ENCODE peak calls at places on chromosomes 4 and X, in eight cellular contexts. Y is lower leg skin, O is uterus, H is brain microvascular endothelial cell, R is neural crest cell, N is IMR-90, G is psoas muscle, J is heart left ventricle. E is an unnamed sample.

GRCh38 chr4:7387925-7388324 is 46.8 kb downstream of the PSAPL1 start:
- DNase-seq in G (no peak), R (no peak), J (no peak), N (no peak), O (no peak), Y (no peak), H (no peak), E (no peak)

GRCh38 chr4:154982187-154983047 is 201.3 kb downstream of the RBM46 start:
- DNase-seq in J (peak; percentile 16), O (peak; percentile 19), N (peak; percentile 48), R (peak; percentile 60), H (peak; percentile 40), Y (peak; percentile 85), G (peak; percentile 13), E (peak; percentile 39)

GRCh38 chr4:38837849-38838248 is 18.8 kb downstream of the TLR6 start:
- DNase-seq in N (peak; percentile 59), R (no peak), H (no peak), G (no peak), J (no peak), O (no peak), Y (no peak), E (no peak)

GRCh38 chr4:25088342-25088952 is 57.7 kb upstream of the LGI2 start:
- DNase-seq in O (no peak), N (peak; percentile 13), G (no peak), Y (no peak), R (no peak), J (peak; percentile 63), H (peak; percentile 17), E (peak; percentile 62)

GRCh38 chr4:178142724-178143123 is 700.5 kb upstream of the AGA start:
- DNase-seq in O (no peak), G (no peak), R (no peak), Y (no peak), J (no peak), H (no peak), N (no peak), E (no peak)

GRCh38 chrX:151004085-151004484 is 20.9 kb downstream of the HMGB3 start:
- DNase-seq in N (peak; percentile 2), G (no peak), Y (no peak), H (no peak), O (no peak), R (no peak), J (no peak), E (no peak)

GRCh38 chrX:19875051-19875432 is 12.4 kb downstream of the SH3KBP1 start:
- DNase-seq in O (no peak), H (no peak), Y (no peak), G (no peak), N (peak; percentile 34), R (no peak), J (no peak), E (no peak)

GRCh38 chrX:125090046-125090445 is 229.6 kb upstream of the TEX13C start:
- DNase-seq in J (no peak), H (no peak), R (no peak), Y (no peak), G (no peak), O (no peak), N (no peak), E (no peak)

GRCh38 chr4:87030606-87031441 is 96.0 kb downstream of the AFF1 start:
- DNase-seq in O (peak; percentile 19), G (no peak), N (peak; percentile 33), R (no peak), J (no peak), H (no peak), Y (no peak), E (no peak)

GRCh38 chrX:78514852-78515251 is 144.3 kb downstream of the RTL3 start:
- DNase-seq in H (no peak), N (no peak), O (no peak), G (no peak), J (no peak), R (no peak), Y (no peak), E (no peak)

GRCh38 chrX:150060406-150060805 is 122.1 kb upstream of the EOLA2 start:
- DNase-seq in O (no peak), J (no peak), Y (no peak), H (peak; percentile 50), R (no peak), N (peak; percentile 76), G (no peak), E (no peak)

GRCh38 chr4:158656439-158656838 is 15.2 kb downstream of the C4orf46 start:
- DNase-seq in N (no peak), J (no peak), H (no peak), Y (no peak), G (no peak), R (peak; percentile 12), O (no peak), E (no peak)

GRCh38 chr4:99378876-99379275 is 26.3 kb upstream of the ADH1C start:
- DNase-seq in N (no peak), H (no peak), J (no peak), Y (no peak), G (no peak), R (no peak), O (no peak), E (no peak)

GRCh38 chrX:39639871-39640270 is 457.9 kb downstream of the BCOR start:
- DNase-seq in R (no peak), O (no peak), Y (no peak), H (no peak), G (no peak), J (no peak), N (no peak), E (no peak)

GRCh38 chrX:31546130-31546529 is 474.3 kb upstream of the FTHL17 start:
- DNase-seq in N (peak; percentile 76), J (no peak), H (peak; percentile 78), R (no peak), Y (no peak), O (no peak), G (peak; percentile 13), E (no peak)

GRCh38 chr4:120331486-120332281 is 265.0 kb upstream of the MAD2L1 start:
- DNase-seq in R (no peak), G (no peak), O (no peak), H (no peak), J (no peak), Y (no peak), N (no peak), E (no peak)

GRCh38 chrX:17413228-17413627 is 38.2 kb downstream of the NHS start:
- DNase-seq in O (no peak), G (no peak), Y (no peak), H (no peak), J (no peak), N (peak; percentile 88), R (no peak), E (no peak)

GRCh38 chrX:68354869-68355628 is 78.2 kb downstream of the OPHN1 start:
- DNase-seq in Y (no peak), G (no peak), O (no peak), H (no peak), N (peak; percentile 38), R (no peak), J (no peak), E (no peak)

GRCh38 chrX:118633530-118633929 is 93.9 kb upstream of the IL13RA1 start:
- DNase-seq in O (no peak), H (no peak), G (no peak), J (no peak), R (no peak), Y (no peak), N (no peak), E (peak; percentile 17)

GRCh38 chrX:118632862-118633261 is 94.5 kb upstream of the IL13RA1 start:
- DNase-seq in R (no peak), O (no peak), J (no peak), G (no peak), H (no peak), Y (no peak), N (no peak), E (peak; percentile 42)

GRCh38 chrX:118634336-118634735 is 93.1 kb upstream of the IL13RA1 start:
- DNase-seq in R (no peak), Y (no peak), O (no peak), G (no peak), N (no peak), J (no peak), H (no peak), E (no peak)

GRCh38 chrX:118637997-118638396 is 89.4 kb upstream of the IL13RA1 start:
- DNase-seq in G (no peak), J (no peak), Y (no peak), N (peak; percentile 3), O (no peak), R (no peak), H (no peak), E (no peak)
- TF ChIP-seq CTCF in G (no peak), J (no peak), Y (no peak), N (peak; percentile 30), O (no peak), R (peak; percentile 38), H (no peak), E (no peak)

GRCh38 chr4:74830928-74831327 is 36.6 kb upstream of the BTC start:
- DNase-seq in G (no peak), N (no peak), R (no peak), J (no peak), H (no peak), Y (no peak), O (no peak), E (no peak)
- TF ChIP-seq CTCF in G (no peak), N (peak; percentile 19), R (peak; percentile 45), J (no peak), H (peak; percentile 48), Y (no peak), O (no peak), E (no peak)

DNA sequence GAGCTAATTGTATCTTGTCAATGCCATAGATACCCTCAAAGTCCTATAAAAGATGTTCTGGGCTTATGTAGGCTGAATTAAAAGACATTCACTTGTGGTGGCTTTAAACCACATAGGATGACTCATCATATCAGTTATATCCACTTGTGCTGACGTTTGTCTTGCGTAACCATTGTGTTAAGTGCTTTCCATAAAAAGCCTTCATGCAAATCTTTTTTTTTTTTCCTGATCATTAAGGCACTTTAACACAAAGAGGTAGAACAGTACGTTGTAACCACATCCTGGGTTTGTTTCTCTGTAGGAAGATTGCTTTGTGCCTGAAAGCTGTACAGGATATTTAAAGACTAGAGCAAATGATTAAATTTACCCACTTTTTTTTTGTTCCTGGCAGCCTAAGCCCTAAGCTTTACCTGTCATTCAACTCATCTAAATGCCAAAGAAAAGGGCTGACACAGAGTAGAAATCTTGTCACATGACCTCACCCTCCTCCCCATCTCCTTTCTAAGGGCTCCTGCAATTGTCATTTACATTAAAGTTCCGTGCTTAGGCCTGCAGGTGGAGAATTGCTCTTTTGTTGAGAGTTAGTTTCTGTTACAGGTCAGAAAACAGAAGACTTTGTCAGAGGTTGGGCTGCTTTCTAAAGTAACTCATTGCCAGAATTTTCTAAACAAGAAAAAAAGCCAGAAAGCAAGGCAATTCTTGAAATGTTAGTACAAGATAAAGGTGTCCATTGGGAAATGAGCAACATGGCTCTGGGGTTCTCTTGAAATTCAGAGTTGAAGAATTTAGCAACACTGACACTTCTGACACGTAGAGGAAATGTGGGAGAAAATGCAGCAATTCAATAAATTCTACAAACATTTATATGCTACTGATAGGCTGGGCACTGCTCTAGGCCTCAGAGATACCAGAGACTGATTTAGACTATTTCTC is 555.6 kb downstream of the PPARGC1A start:
- DNase-seq in Y (no peak), N (peak; percentile 71), O (no peak), H (peak; percentile 23), R (no peak), G (no peak), J (no peak), E (no peak)
- TF ChIP-seq CTCF in Y (no peak), N (no peak), O (no peak), H (peak; percentile 23), R (peak; percentile 48), G (peak; percentile 10), J (no peak), E (no peak)

GRCh38 chr4:27000820-27001219 is 140.2 kb downstream of the STIM2 start:
- DNase-seq in N (no peak), Y (no peak), H (no peak), G (no peak), O (no peak), R (no peak), J (no peak), E (no peak)
- TF ChIP-seq CTCF in N (peak; percentile 15), Y (no peak), H (peak; percentile 44), G (peak; percentile 11), O (peak; percentile 12), R (peak; percentile 49), J (no peak), E (peak; percentile 51)